ENCODE peak calls at places on chromosomes 7 and 10, in five cellular contexts. Q, I, T, O and P are unnamed samples.

GRCh38 chr7:3955751-3956696 is 655.0 kb downstream of the SDK1 start:
- DNase-seq in Q (no peak), I (no peak), T (no peak), O (no peak), P (no peak)

GRCh38 chr7:123747620-123748141 is 1.1 kb downstream of the WASL start:
- DNase-seq in T (peak), Q (no peak), O (no peak), I (peak), P (no peak)

GRCh38 chr10:63219749-63220148 is 86.6 kb downstream of the NRBF2 start:
- DNase-seq in Q (no peak), O (no peak), T (no peak), I (no peak), P (no peak)

GRCh38 chr7:5689716-5690115 is 91.7 kb downstream of the RNF216 start:
- DNase-seq in O (no peak), Q (no peak), I (no peak), T (no peak), P (no peak)

GRCh38 chr10:102394801-102395676 is 466 bp upstream of the NFKB2 start:
- DNase-seq in I (peak), T (peak), Q (peak), O (no peak), P (no peak)

GRCh38 chr7:12493407-12493806 is 77.1 kb upstream of the SCIN start:
- DNase-seq in I (no peak), O (no peak), Q (no peak), T (peak), P (no peak)

GRCh38 chr7:80216996-80217842 is 82.6 kb downstream of the GNAI1 start:
- DNase-seq in Q (no peak), I (no peak), O (no peak), T (no peak), P (no peak)

GRCh38 chr7:1553513-1554210 is 2.3 kb downstream of the TMEM184A start:
- DNase-seq in T (no peak), Q (no peak), O (no peak), I (peak), P (no peak)

GRCh38 chr10:122255509-122256301 is 15.4 kb upstream of the BTBD16 start:
- DNase-seq in I (no peak), T (no peak), O (no peak), Q (no peak), P (no peak)

GRCh38 chr10:128808921-128809440 is 658.1 kb upstream of the MGMT start:
- DNase-seq in I (peak), O (no peak), Q (no peak), T (no peak), P (no peak)

GRCh38 chr7:28960071-28960840 is 2.1 kb upstream of the TRIL start:
- DNase-seq in O (no peak), T (no peak), I (no peak), Q (no peak), P (no peak)

GRCh38 chr10:16856567-16856966 is 39.3 kb upstream of the RSU1 start:
- DNase-seq in Q (no peak), T (no peak), O (peak), I (no peak), P (no peak)

GRCh38 chr7:1725766-1726630 is 55.9 kb downstream of the ELFN1 start:
- DNase-seq in O (no peak), I (no peak), Q (no peak), T (no peak), P (no peak)

GRCh38 chr7:19116121-19117080 is 1.0 kb downstream of the TWIST1 start:
- DNase-seq in O (no peak), I (peak), T (no peak), Q (no peak), P (no peak)

GRCh38 chr7:29457141-29457561 is 106.5 kb upstream of the PRR15 start:
- DNase-seq in O (no peak), I (no peak), T (no peak), Q (no peak), P (no peak)

GRCh38 chr10:34677591-34677990 is 137.5 kb downstream of the PARD3 start:
- DNase-seq in T (no peak), Q (no peak), I (no peak), O (no peak), P (no peak)

GRCh38 chr10:117552759-117553158 is 10.2 kb downstream of the EMX2 start:
- DNase-seq in T (no peak), I (no peak), O (no peak), Q (no peak), P (no peak)
- H3K4me3 ChIP-seq in T (no peak), I (peak), O (no peak), Q (no peak), P (no peak)

GRCh38 chr10:73898730-73899400 is 12.1 kb upstream of the PLAU start:
- DNase-seq in I (no peak), O (no peak), T (no peak), Q (no peak), P (no peak)
- H3K4me3 ChIP-seq in I (no peak), O (no peak), T (no peak), Q (no peak), P (no peak)

DNA sequence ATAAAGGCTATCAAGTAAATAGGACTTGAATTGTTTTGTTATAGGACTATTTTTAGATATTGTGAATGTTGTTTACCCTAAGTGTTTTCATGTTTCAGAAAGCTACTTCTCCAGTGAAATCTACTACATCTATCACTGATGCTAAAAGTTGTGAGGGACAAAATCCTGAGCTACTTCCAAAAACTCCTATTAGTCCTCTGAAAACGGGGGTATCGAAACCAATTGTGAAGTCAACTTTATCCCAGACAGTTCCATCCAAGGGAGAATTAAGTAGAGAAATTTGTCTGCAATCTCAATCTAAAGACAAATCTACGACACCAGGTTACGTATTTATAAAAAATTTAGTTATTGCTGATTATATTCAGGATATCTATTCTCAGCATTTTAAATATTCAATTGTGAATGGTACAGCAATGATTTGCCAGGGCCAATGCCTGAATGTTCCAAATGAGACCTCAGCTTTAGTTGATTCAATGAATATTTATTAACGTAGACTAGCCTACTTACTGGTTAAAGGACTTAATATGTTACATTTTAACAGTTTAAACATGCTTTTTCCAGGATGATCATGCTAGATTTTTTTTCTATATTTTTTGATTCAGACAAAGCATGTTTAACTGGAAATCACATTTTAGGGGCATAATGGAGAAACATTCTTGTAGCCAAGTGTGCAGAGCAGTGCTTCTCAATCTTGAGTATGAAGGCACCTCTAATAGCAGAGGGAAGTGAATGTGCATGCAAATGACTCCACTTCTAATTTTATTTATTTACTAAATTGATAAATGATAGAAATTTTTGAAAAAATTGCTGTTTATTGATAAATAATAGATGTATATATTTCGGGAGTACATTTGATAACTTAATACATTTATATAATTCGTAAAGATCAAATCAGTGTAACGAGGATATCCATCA is 18.2 kb downstream of the ANLN start:
- DNase-seq in Q (no peak), O (no peak), I (no peak), T (no peak), P (no peak)
- H3K4me3 ChIP-seq in Q (no peak), O (no peak), I (no peak), T (no peak), P (no peak)

DNA sequence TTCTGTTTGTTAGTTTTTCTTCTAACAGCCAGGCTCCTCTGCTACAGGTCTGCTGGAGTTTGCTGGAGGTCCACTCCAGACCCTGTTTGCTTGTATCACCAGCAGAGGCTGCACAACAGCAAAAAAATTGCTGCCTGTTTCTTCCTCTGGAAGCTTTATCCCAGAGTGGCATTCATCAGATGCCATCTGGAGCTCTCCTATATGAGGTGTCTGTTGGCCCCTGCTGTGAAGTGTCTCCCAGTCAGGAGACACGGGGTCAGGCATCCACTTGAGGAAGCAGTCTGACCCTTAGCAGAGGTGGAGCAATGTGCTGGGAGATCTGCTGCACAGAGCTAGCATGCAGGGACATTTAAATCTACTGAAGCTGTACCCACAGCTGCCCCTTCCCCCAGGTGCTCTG is 26.7 kb upstream of the CROT start:
- DNase-seq in I (no peak), T (no peak), Q (no peak), O (no peak), P (no peak)
- H3K4me3 ChIP-seq in I (no peak), T (peak), Q (no peak), O (no peak), P (no peak)

DNA sequence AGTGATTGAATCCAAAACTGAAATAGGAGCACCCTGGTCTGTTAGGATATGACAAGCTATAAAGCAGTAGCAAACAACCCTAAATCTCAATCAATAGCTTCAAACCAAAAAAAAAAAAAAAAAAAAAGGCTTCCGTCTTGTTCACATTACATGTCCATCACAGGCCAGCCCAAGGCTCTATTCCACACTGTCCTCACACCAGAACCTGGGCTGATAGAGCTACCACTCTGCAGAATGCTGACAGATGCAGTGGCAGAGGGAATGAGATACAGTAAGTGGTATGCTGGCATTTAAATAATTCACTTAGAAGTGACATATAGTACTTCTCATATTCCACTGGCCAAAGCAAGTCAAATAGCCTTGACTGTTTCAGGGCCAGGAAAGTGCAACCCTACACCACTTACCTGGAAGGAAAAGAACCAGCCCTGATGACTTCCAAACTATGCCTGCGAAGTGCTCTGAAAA is 5.8 kb downstream of the CDCA7L start:
- DNase-seq in T (no peak), I (no peak), O (no peak), Q (no peak), P (no peak)
- H3K4me3 ChIP-seq in T (no peak), I (no peak), O (no peak), Q (no peak), P (no peak)